ENCODE peak calls at places on chromosomes 16 and 17, in ten cellular contexts. U, I, V, Q, W, O, F, Y, P and G are unnamed samples.

GRCh38 chr17:1150863-1151685 is 28.7 kb downstream of the ABR start:
- DNase-seq in U (no peak), I (no peak), V (no peak), Q (no peak), W (no peak), O (no peak), F (no peak), Y (no peak), P (no peak), G (no peak)

GRCh38 chr17:27353469-27354050 is 59.6 kb downstream of the WSB1 start:
- DNase-seq in U (peak; percentile 96), I (peak; percentile 93), V (peak; percentile 93), Q (peak; percentile 83), W (peak; percentile 67), O (peak; percentile 81), F (peak; percentile 92), Y (peak; percentile 95), P (peak; percentile 94), G (peak; percentile 92)

GRCh38 chr16:57264950-57265371 is 19.5 kb downstream of the PLLP start:
- DNase-seq in U (peak; percentile 92), I (peak; percentile 86), V (peak; percentile 83), Q (peak; percentile 77), W (no peak), O (no peak), F (no peak), Y (no peak), P (no peak), G (no peak)

GRCh38 chr16:67129422-67129821 is 19.7 kb downstream of the PHAF1 start:
- DNase-seq in U (no peak), I (no peak), V (no peak), Q (no peak), W (no peak), O (no peak), F (no peak), Y (no peak), P (no peak), G (no peak)

GRCh38 chr17:59893617-59894100 is 738 bp downstream of the RPS6KB1 start:
- DNase-seq in U (no peak), I (no peak), V (no peak), Q (no peak), W (no peak), O (no peak), F (peak; percentile 63), Y (no peak), P (no peak), G (no peak)

GRCh38 chr17:6084226-6085161 is 14.3 kb downstream of the WSCD1 start:
- DNase-seq in U (no peak), I (no peak), V (no peak), Q (no peak), W (no peak), O (no peak), F (no peak), Y (no peak), P (no peak), G (no peak)

GRCh38 chr16:73176577-73177013 is 128.7 kb upstream of the ZFHX3 start:
- DNase-seq in U (no peak), I (no peak), V (no peak), Q (no peak), W (no peak), O (no peak), F (no peak), Y (no peak), P (no peak), G (no peak)

GRCh38 chr17:11515901-11516300 is 82.4 kb upstream of the DNAH9 start:
- DNase-seq in U (no peak), I (no peak), V (no peak), Q (no peak), W (no peak), O (no peak), F (no peak), Y (no peak), P (no peak), G (no peak)

GRCh38 chr17:59423137-59423703 is 91.8 kb downstream of the YPEL2 start:
- DNase-seq in U (no peak), I (no peak), V (no peak), Q (no peak), W (no peak), O (no peak), F (no peak), Y (peak; percentile 28), P (peak; percentile 19), G (no peak)

GRCh38 chr17:19660219-19660870 is 11.8 kb downstream of the ALDH3A2 start:
- DNase-seq in U (no peak), I (no peak), V (no peak), Q (no peak), W (no peak), O (no peak), F (no peak), Y (no peak), P (no peak), G (no peak)

GRCh38 chr17:8552582-8553320 is 77.8 kb downstream of the MYH10 start:
- DNase-seq in U (no peak), I (no peak), V (no peak), Q (no peak), W (no peak), O (no peak), F (no peak), Y (no peak), P (no peak), G (no peak)

GRCh38 chr17:7740481-7741001 is 23.0 kb downstream of the DNAH2 start:
- DNase-seq in U (peak; percentile 64), I (no peak), V (no peak), Q (no peak), W (no peak), O (no peak), F (no peak), Y (peak; percentile 39), P (peak; percentile 27), G (no peak)

GRCh38 chr16:19210968-19211367 is 42.9 kb downstream of the SYT17 start:
- DNase-seq in U (no peak), I (no peak), V (no peak), Q (no peak), W (no peak), O (no peak), F (no peak), Y (no peak), P (no peak), G (no peak)

GRCh38 chr17:8145811-8146210 is 6.4 kb downstream of the PER1 start:
- DNase-seq in U (peak; percentile 63), I (no peak), V (no peak), Q (no peak), W (no peak), O (no peak), F (no peak), Y (no peak), P (no peak), G (no peak)

GRCh38 chr16:53159781-53160436 is 105.1 kb downstream of the CHD9 start:
- DNase-seq in U (no peak), I (no peak), V (no peak), Q (no peak), W (no peak), O (no peak), F (peak; percentile 79), Y (no peak), P (no peak), G (no peak)

GRCh38 chr16:7013990-7014389 is 318.7 kb upstream of the RBFOX1 start:
- DNase-seq in U (no peak), I (no peak), V (no peak), Q (no peak), W (no peak), O (no peak), F (peak; percentile 23), Y (no peak), P (no peak), G (no peak)

GRCh38 chr17:61402073-61402541 is 2.5 kb downstream of the TBX2 start:
- DNase-seq in U (peak; percentile 64), I (no peak), V (no peak), Q (no peak), W (no peak), O (no peak), F (no peak), Y (no peak), P (no peak), G (no peak)

GRCh38 chr17:39739885-39740356 is 2.2 kb downstream of the GRB7 start:
- DNase-seq in U (no peak), I (no peak), V (no peak), Q (no peak), W (no peak), O (no peak), F (peak; percentile 55), Y (no peak), P (no peak), G (no peak)
- H3K4me3 ChIP-seq in U (peak overlapping the region; percentile 53), I (peak overlapping the region; percentile 3), V (peak overlapping the region; percentile 66), Q (peak overlapping the region; percentile 53), W (no peak overlapping the region), O (no peak overlapping the region), F (peak overlapping the region; percentile 98), Y (peak overlapping the region; percentile 51), P (peak overlapping the region; percentile 28), G (no peak overlapping the region)

GRCh38 chr16:85605912-85606841 is 6.9 kb upstream of the GSE1 start:
- DNase-seq in U (no peak), I (no peak), V (no peak), Q (no peak), W (no peak), O (no peak), F (no peak), Y (no peak), P (no peak), G (no peak)

GRCh38 chr16:85608515-85608885 is 4.6 kb upstream of the GSE1 start:
- DNase-seq in U (no peak), I (no peak), V (no peak), Q (no peak), W (no peak), O (no peak), F (no peak), Y (no peak), P (no peak), G (no peak)

GRCh38 chr16:85607796-85608514 is 5.2 kb upstream of the GSE1 start:
- DNase-seq in U (no peak), I (no peak), V (no peak), Q (no peak), W (no peak), O (no peak), F (no peak), Y (no peak), P (no peak), G (no peak)

GRCh38 chr16:85607331-85607765 is 5.8 kb upstream of the GSE1 start:
- DNase-seq in U (no peak), I (no peak), V (peak; percentile 57), Q (no peak), W (no peak), O (no peak), F (peak; percentile 95), Y (no peak), P (no peak), G (no peak)

GRCh38 chr16:85606920-85607319 is 6.2 kb upstream of the GSE1 start:
- DNase-seq in U (no peak), I (no peak), V (no peak), Q (no peak), W (no peak), O (no peak), F (no peak), Y (no peak), P (no peak), G (no peak)
- H3K4me1 ChIP-seq in U (peaks cover 54% of the 10 kb centered on the region), I (no peaks in the 10 kb centered on the region), V (peaks cover 31% of the 10 kb centered on the region), Q (peaks cover 35% of the 10 kb centered on the region), W (peaks cover 27% of the 10 kb centered on the region), O (peaks cover 35% of the 10 kb centered on the region), F (peaks cover 68% of the 10 kb centered on the region), Y (no peaks in the 10 kb centered on the region), P (peaks cover 35% of the 10 kb centered on the region), G (peaks cover 22% of the 10 kb centered on the region)

GRCh38 chr17:77763575-77763974 is 194.9 kb upstream of the TNRC6C start:
- DNase-seq in U (no peak), I (no peak), V (no peak), Q (no peak), W (no peak), O (no peak), F (no peak), Y (no peak), P (no peak), G (no peak)
- H3K4me3 ChIP-seq in U (no peak overlapping the region), I (no peak overlapping the region), V (no peak overlapping the region), Q (no peak overlapping the region), W (no peak overlapping the region), O (no peak overlapping the region), F (no peak overlapping the region), Y (no peak overlapping the region), P (no peak overlapping the region), G (no peak overlapping the region)

GRCh38 chr17:82297804-82298537 is 19.4 kb downstream of the CD7 start:
- DNase-seq in U (peak; percentile 94), I (peak; percentile 90), V (peak; percentile 94), Q (peak; percentile 92), W (peak; percentile 86), O (peak; percentile 84), F (peak; percentile 44), Y (peak; percentile 93), P (peak; percentile 85), G (peak; percentile 86)
- H3K4me1 ChIP-seq in U (peaks cover 45% of the 10 kb centered on the region), I (peaks cover 7% of the 10 kb centered on the region), V (peaks cover 32% of the 10 kb centered on the region), Q (peaks cover 25% of the 10 kb centered on the region), W (peaks cover 66% of the 10 kb centered on the region), O (peaks cover 45% of the 10 kb centered on the region), F (peaks cover 8% of the 10 kb centered on the region), Y (no peaks in the 10 kb centered on the region), P (peaks cover 87% of the 10 kb centered on the region), G (peaks cover 66% of the 10 kb centered on the region)